ENCODE peak calls at places on chromosomes 6 and 20, in nine cellular contexts. One of them, this sample, is unnamed.

GRCh38 chr6:72530750-72531149 is 91.1 kb upstream of the KCNQ5 start:
- DNase-seq in cardiac fibroblast: no peak
- DNase-seq in AG04450: no peak
- DNase-seq in foreskin fibroblast: no peak
- DNase-seq in ovary: no peak
- DNase-seq in GM12865: no peak
- DNase-seq in retinal pigment epithelial cell: no peak
- DNase-seq in PC-9: no peak
- DNase-seq in choroid plexus epithelial cell: no peak
- DNase-seq in this sample: no peak

GRCh38 chr20:47205577-47206123 is 150.8 kb downstream of the ZMYND8 start:
- DNase-seq in cardiac fibroblast: peak
- DNase-seq in AG04450: peak
- DNase-seq in foreskin fibroblast: peak
- DNase-seq in ovary: peak
- DNase-seq in GM12865: peak
- DNase-seq in retinal pigment epithelial cell: no peak
- DNase-seq in PC-9: peak
- DNase-seq in choroid plexus epithelial cell: peak
- DNase-seq in this sample: peak

GRCh38 chr6:7604506-7604905 is 14.5 kb downstream of the SNRNP48 start:
- DNase-seq in cardiac fibroblast: no peak
- DNase-seq in AG04450: no peak
- DNase-seq in foreskin fibroblast: no peak
- DNase-seq in ovary: no peak
- DNase-seq in GM12865: peak
- DNase-seq in retinal pigment epithelial cell: no peak
- DNase-seq in PC-9: no peak
- DNase-seq in choroid plexus epithelial cell: no peak
- DNase-seq in this sample: no peak

GRCh38 chr20:34365765-34366213 is 2.7 kb downstream of the ITCH start:
- DNase-seq in cardiac fibroblast: no peak
- DNase-seq in AG04450: no peak
- DNase-seq in foreskin fibroblast: no peak
- DNase-seq in ovary: no peak
- DNase-seq in GM12865: peak
- DNase-seq in retinal pigment epithelial cell: no peak
- DNase-seq in PC-9: no peak
- DNase-seq in choroid plexus epithelial cell: no peak
- DNase-seq in this sample: no peak

GRCh38 chr20:44810061-44810390 is 320 bp downstream of the RIMS4 start:
- DNase-seq in cardiac fibroblast: no peak
- DNase-seq in AG04450: no peak
- DNase-seq in foreskin fibroblast: no peak
- DNase-seq in ovary: no peak
- DNase-seq in GM12865: no peak
- DNase-seq in retinal pigment epithelial cell: no peak
- DNase-seq in PC-9: no peak
- DNase-seq in choroid plexus epithelial cell: no peak
- DNase-seq in this sample: no peak

GRCh38 chr20:9028419-9028818 is 40.5 kb upstream of the PLCB4 start:
- DNase-seq in cardiac fibroblast: no peak
- DNase-seq in AG04450: no peak
- DNase-seq in foreskin fibroblast: peak
- DNase-seq in ovary: no peak
- DNase-seq in GM12865: no peak
- DNase-seq in retinal pigment epithelial cell: no peak
- DNase-seq in PC-9: no peak
- DNase-seq in choroid plexus epithelial cell: no peak
- DNase-seq in this sample: no peak

GRCh38 chr6:144219056-144219685 is 66.0 kb upstream of the UTRN start:
- DNase-seq in cardiac fibroblast: peak
- DNase-seq in AG04450: no peak
- DNase-seq in foreskin fibroblast: peak
- DNase-seq in ovary: no peak
- DNase-seq in GM12865: peak
- DNase-seq in retinal pigment epithelial cell: no peak
- DNase-seq in PC-9: no peak
- DNase-seq in choroid plexus epithelial cell: peak
- DNase-seq in this sample: no peak

GRCh38 chr6:33124525-33124901 is 48.7 kb downstream of the HLA-DPB1 start:
- DNase-seq in cardiac fibroblast: no peak
- DNase-seq in AG04450: no peak
- DNase-seq in foreskin fibroblast: no peak
- DNase-seq in ovary: no peak
- DNase-seq in GM12865: no peak
- DNase-seq in retinal pigment epithelial cell: no peak
- DNase-seq in PC-9: no peak
- DNase-seq in choroid plexus epithelial cell: no peak
- DNase-seq in this sample: no peak

GRCh38 chr6:65182681-65183080 is 524.3 kb downstream of the EYS start:
- DNase-seq in cardiac fibroblast: peak
- DNase-seq in AG04450: no peak
- DNase-seq in foreskin fibroblast: no peak
- DNase-seq in ovary: no peak
- DNase-seq in GM12865: no peak
- DNase-seq in retinal pigment epithelial cell: no peak
- DNase-seq in PC-9: no peak
- DNase-seq in choroid plexus epithelial cell: peak
- DNase-seq in this sample: no peak

GRCh38 chr6:33702345-33702977 is 9.0 kb downstream of the UQCC2 start:
- DNase-seq in cardiac fibroblast: peak
- DNase-seq in AG04450: peak
- DNase-seq in foreskin fibroblast: peak
- DNase-seq in ovary: no peak
- DNase-seq in GM12865: peak
- DNase-seq in retinal pigment epithelial cell: no peak
- DNase-seq in PC-9: no peak
- DNase-seq in choroid plexus epithelial cell: peak
- DNase-seq in this sample: no peak

GRCh38 chr6:107536183-107536582 is 46.3 kb downstream of the SOBP start:
- DNase-seq in cardiac fibroblast: no peak
- DNase-seq in AG04450: no peak
- DNase-seq in foreskin fibroblast: no peak
- DNase-seq in ovary: no peak
- DNase-seq in GM12865: peak
- DNase-seq in retinal pigment epithelial cell: no peak
- DNase-seq in PC-9: no peak
- DNase-seq in choroid plexus epithelial cell: no peak
- DNase-seq in this sample: no peak

GRCh38 chr6:14513726-14514125 is 396.2 kb downstream of the CD83 start:
- DNase-seq in cardiac fibroblast: no peak
- DNase-seq in AG04450: no peak
- DNase-seq in foreskin fibroblast: no peak
- DNase-seq in ovary: no peak
- DNase-seq in GM12865: no peak
- DNase-seq in retinal pigment epithelial cell: no peak
- DNase-seq in PC-9: no peak
- DNase-seq in choroid plexus epithelial cell: no peak
- DNase-seq in this sample: no peak

GRCh38 chr6:147547369-147547902 is 38.9 kb downstream of the SAMD5 start:
- DNase-seq in cardiac fibroblast: no peak
- DNase-seq in AG04450: no peak
- DNase-seq in foreskin fibroblast: no peak
- DNase-seq in ovary: no peak
- DNase-seq in GM12865: no peak
- DNase-seq in retinal pigment epithelial cell: no peak
- DNase-seq in PC-9: no peak
- DNase-seq in choroid plexus epithelial cell: no peak
- DNase-seq in this sample: no peak

GRCh38 chr20:37229300-37229699 is 32.3 kb downstream of the GHRH start:
- DNase-seq in cardiac fibroblast: no peak
- DNase-seq in AG04450: no peak
- DNase-seq in foreskin fibroblast: no peak
- DNase-seq in ovary: no peak
- DNase-seq in GM12865: no peak
- DNase-seq in retinal pigment epithelial cell: no peak
- DNase-seq in PC-9: no peak
- DNase-seq in choroid plexus epithelial cell: no peak
- DNase-seq in this sample: no peak

GRCh38 chr20:6698056-6698455 is 69.4 kb upstream of the BMP2 start:
- DNase-seq in cardiac fibroblast: no peak
- DNase-seq in AG04450: no peak
- DNase-seq in foreskin fibroblast: no peak
- DNase-seq in ovary: no peak
- DNase-seq in GM12865: no peak
- DNase-seq in retinal pigment epithelial cell: no peak
- DNase-seq in PC-9: no peak
- DNase-seq in choroid plexus epithelial cell: peak
- DNase-seq in this sample: no peak

GRCh38 chr6:161242113-161242512 is 31.7 kb downstream of the AGPAT4 start:
- DNase-seq in cardiac fibroblast: no peak
- DNase-seq in AG04450: no peak
- DNase-seq in foreskin fibroblast: no peak
- DNase-seq in ovary: no peak
- DNase-seq in GM12865: no peak
- DNase-seq in retinal pigment epithelial cell: no peak
- DNase-seq in PC-9: no peak
- DNase-seq in choroid plexus epithelial cell: no peak
- DNase-seq in this sample: no peak

GRCh38 chr6:165222315-165223025 is 86.9 kb downstream of the C6orf118 start:
- DNase-seq in cardiac fibroblast: no peak
- DNase-seq in AG04450: no peak
- DNase-seq in foreskin fibroblast: no peak
- DNase-seq in ovary: no peak
- DNase-seq in GM12865: no peak
- DNase-seq in retinal pigment epithelial cell: no peak
- DNase-seq in PC-9: no peak
- DNase-seq in choroid plexus epithelial cell: no peak
- DNase-seq in this sample: no peak

GRCh38 chr6:27096834-27097511 is 150.5 kb upstream of the PRSS16 start:
- DNase-seq in cardiac fibroblast: peak
- DNase-seq in AG04450: peak
- DNase-seq in foreskin fibroblast: peak
- DNase-seq in ovary: peak
- DNase-seq in GM12865: peak
- DNase-seq in retinal pigment epithelial cell: no peak
- DNase-seq in PC-9: peak
- DNase-seq in choroid plexus epithelial cell: peak
- DNase-seq in this sample: peak

GRCh38 chr6:159826968-159827647 is 27.0 kb downstream of the PNLDC1 start:
- DNase-seq in cardiac fibroblast: no peak
- DNase-seq in AG04450: no peak
- DNase-seq in foreskin fibroblast: no peak
- DNase-seq in ovary: no peak
- DNase-seq in GM12865: no peak
- DNase-seq in retinal pigment epithelial cell: no peak
- DNase-seq in PC-9: no peak
- DNase-seq in choroid plexus epithelial cell: no peak
- DNase-seq in this sample: no peak
- TF ChIP-seq CTCF in cardiac fibroblast: no peak
- TF ChIP-seq CTCF in AG04450: no peak
- TF ChIP-seq CTCF in foreskin fibroblast: no peak
- TF ChIP-seq CTCF in ovary: no peak
- TF ChIP-seq CTCF in GM12865: no peak
- TF ChIP-seq CTCF in retinal pigment epithelial cell: no peak
- TF ChIP-seq CTCF in PC-9: no peak
- TF ChIP-seq CTCF in choroid plexus epithelial cell: no peak
- TF ChIP-seq CTCF in this sample: no peak

GRCh38 chr6:56958481-56958880 is 3.6 kb downstream of the BEND6 start:
- DNase-seq in cardiac fibroblast: no peak
- DNase-seq in AG04450: no peak
- DNase-seq in foreskin fibroblast: peak
- DNase-seq in ovary: no peak
- DNase-seq in GM12865: no peak
- DNase-seq in retinal pigment epithelial cell: no peak
- DNase-seq in PC-9: no peak
- DNase-seq in choroid plexus epithelial cell: no peak
- DNase-seq in this sample: no peak

GRCh38 chr6:56957856-56958255 is 2.9 kb downstream of the BEND6 start:
- DNase-seq in cardiac fibroblast: no peak
- DNase-seq in AG04450: no peak
- DNase-seq in foreskin fibroblast: no peak
- DNase-seq in ovary: no peak
- DNase-seq in GM12865: no peak
- DNase-seq in retinal pigment epithelial cell: no peak
- DNase-seq in PC-9: no peak
- DNase-seq in choroid plexus epithelial cell: no peak
- DNase-seq in this sample: no peak

GRCh38 chr6:56961151-56961550 is 6.2 kb downstream of the BEND6 start:
- DNase-seq in cardiac fibroblast: no peak
- DNase-seq in AG04450: no peak
- DNase-seq in foreskin fibroblast: no peak
- DNase-seq in ovary: no peak
- DNase-seq in GM12865: peak
- DNase-seq in retinal pigment epithelial cell: no peak
- DNase-seq in PC-9: no peak
- DNase-seq in choroid plexus epithelial cell: no peak
- DNase-seq in this sample: no peak

GRCh38 chr6:56959094-56959493 is 4.2 kb downstream of the BEND6 start:
- DNase-seq in cardiac fibroblast: no peak
- DNase-seq in AG04450: no peak
- DNase-seq in foreskin fibroblast: peak
- DNase-seq in ovary: no peak
- DNase-seq in GM12865: no peak
- DNase-seq in retinal pigment epithelial cell: no peak
- DNase-seq in PC-9: no peak
- DNase-seq in choroid plexus epithelial cell: no peak
- DNase-seq in this sample: no peak

GRCh38 chr6:56959938-56960337 is 5.0 kb downstream of the BEND6 start:
- DNase-seq in cardiac fibroblast: no peak
- DNase-seq in AG04450: no peak
- DNase-seq in foreskin fibroblast: peak
- DNase-seq in ovary: no peak
- DNase-seq in GM12865: no peak
- DNase-seq in retinal pigment epithelial cell: no peak
- DNase-seq in PC-9: no peak
- DNase-seq in choroid plexus epithelial cell: peak
- DNase-seq in this sample: no peak
- H3K4me3 ChIP-seq in cardiac fibroblast: no peak
- H3K4me3 ChIP-seq in AG04450: no peak
- H3K4me3 ChIP-seq in foreskin fibroblast: no peak
- H3K4me3 ChIP-seq in ovary: no peak
- H3K4me3 ChIP-seq in GM12865: no peak
- H3K4me3 ChIP-seq in retinal pigment epithelial cell: no peak
- H3K4me3 ChIP-seq in PC-9: no peak
- H3K4me3 ChIP-seq in choroid plexus epithelial cell: no peak
- H3K4me3 ChIP-seq in this sample: no peak

DNA sequence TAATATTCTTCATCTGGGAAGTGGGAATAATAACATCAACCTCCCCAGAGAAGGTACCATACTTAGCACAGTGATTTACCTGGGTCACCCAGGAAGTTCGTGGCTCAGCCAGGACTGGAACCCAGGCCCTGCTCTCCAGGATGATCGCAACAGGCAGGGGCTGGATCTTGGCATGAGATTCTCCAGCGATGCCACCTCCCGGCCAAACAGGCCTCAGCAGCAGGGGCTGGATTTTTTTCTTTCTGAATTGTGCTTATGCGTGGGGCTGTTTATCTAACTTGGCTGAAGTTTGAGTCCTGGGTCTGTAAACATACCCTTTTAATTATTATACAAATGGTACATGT is 129.5 kb upstream of the PTPN1 start:
- DNase-seq in cardiac fibroblast: peak
- DNase-seq in AG04450: no peak
- DNase-seq in foreskin fibroblast: peak
- DNase-seq in ovary: peak
- DNase-seq in GM12865: no peak
- DNase-seq in retinal pigment epithelial cell: no peak
- DNase-seq in PC-9: no peak
- DNase-seq in choroid plexus epithelial cell: peak
- DNase-seq in this sample: no peak
- TF ChIP-seq CTCF in cardiac fibroblast: peak
- TF ChIP-seq CTCF in AG04450: peak
- TF ChIP-seq CTCF in foreskin fibroblast: peak
- TF ChIP-seq CTCF in ovary: peak
- TF ChIP-seq CTCF in GM12865: no peak
- TF ChIP-seq CTCF in retinal pigment epithelial cell: peak
- TF ChIP-seq CTCF in PC-9: peak
- TF ChIP-seq CTCF in choroid plexus epithelial cell: peak
- TF ChIP-seq CTCF in this sample: no peak

GRCh38 chr20:3405696-3406358 is 1.6 kb downstream of the DNAAF9 start:
- DNase-seq in cardiac fibroblast: no peak
- DNase-seq in AG04450: no peak
- DNase-seq in foreskin fibroblast: peak
- DNase-seq in ovary: no peak
- DNase-seq in GM12865: no peak
- DNase-seq in retinal pigment epithelial cell: no peak
- DNase-seq in PC-9: no peak
- DNase-seq in choroid plexus epithelial cell: peak
- DNase-seq in this sample: no peak
- H3K4me3 ChIP-seq in cardiac fibroblast: peak
- H3K4me3 ChIP-seq in AG04450: peak
- H3K4me3 ChIP-seq in foreskin fibroblast: peak
- H3K4me3 ChIP-seq in ovary: peak
- H3K4me3 ChIP-seq in GM12865: no peak
- H3K4me3 ChIP-seq in retinal pigment epithelial cell: peak
- H3K4me3 ChIP-seq in PC-9: no peak
- H3K4me3 ChIP-seq in choroid plexus epithelial cell: peak
- H3K4me3 ChIP-seq in this sample: no peak